ENCODE peak calls at places on chromosome 2, in six cellular contexts. U is stimulated activated CD8-positive, alpha-beta memory T cell treated with anti-CD3 and anti-CD28 coated beads, Interleukin-7, amount 100 ng/mL, for 4 hours; E is mucosa of gallbladder; G is left lobe of liver; K is HuH-7.5; A is effector memory CD8-positive, alpha-beta T cell. S is an unnamed sample.

GRCh38 chr2:3442185-3442584 is 62.7 kb downstream of the TRAPPC12 start:
- DNase-seq in U (no peak), E (no peak), G (no peak), K (no peak), A (no peak), S (no peak)

GRCh38 chr2:156339110-156339847 is 6.8 kb upstream of the NR4A2 start:
- DNase-seq in U (no peak), E (no peak), G (no peak), K (no peak), A (no peak), S (no peak)

GRCh38 chr2:190451561-190452176 is 43.5 kb downstream of the MFSD6 start:
- DNase-seq in U (no peak), E (no peak), G (no peak), K (no peak), A (no peak), S (no peak)

GRCh38 chr2:17719562-17720371 is 33.8 kb downstream of the SMC6 start:
- DNase-seq in U (no peak), E (no peak), G (no peak), K (peak; percentile 10), A (no peak), S (peak; percentile 28)

GRCh38 chr2:68715353-68716041 is 19.1 kb upstream of the ARHGAP25 start:
- DNase-seq in U (no peak), E (no peak), G (peak; percentile 66), K (peak; percentile 52), A (peak; percentile 44), S (no peak)

GRCh38 chr2:19733951-19734425 is 167.8 kb downstream of the TTC32 start:
- DNase-seq in U (no peak), E (no peak), G (no peak), K (no peak), A (no peak), S (no peak)

GRCh38 chr2:198054299-198054698 is 249.9 kb downstream of the PLCL1 start:
- DNase-seq in U (no peak), E (no peak), G (no peak), K (no peak), A (no peak), S (peak; percentile 56)

GRCh38 chr2:9236867-9237266 is 30.3 kb downstream of the ASAP2 start:
- DNase-seq in U (no peak), E (no peak), G (no peak), K (no peak), A (no peak), S (no peak)

GRCh38 chr2:216932806-216933579 is 73.1 kb upstream of the TNP1 start:
- DNase-seq in U (no peak), E (peak; percentile 19), G (no peak), K (no peak), A (no peak), S (no peak)

GRCh38 chr2:67616749-67617148 is 219.6 kb downstream of the ETAA1 start:
- DNase-seq in U (no peak), E (peak; percentile 31), G (no peak), K (no peak), A (no peak), S (no peak)

GRCh38 chr2:32947484-32948143 is 861 bp downstream of the LTBP1 start:
- DNase-seq in U (no peak), E (no peak), G (peak; percentile 49), K (peak; percentile 34), A (no peak), S (peak; percentile 42)

GRCh38 chr2:203018181-203018580 is 3.5 kb downstream of the NBEAL1 start:
- DNase-seq in U (no peak), E (no peak), G (no peak), K (no peak), A (no peak), S (no peak)

GRCh38 chr2:99507964-99508818 is 18.4 kb upstream of the REV1 start:
- DNase-seq in U (no peak), E (no peak), G (no peak), K (no peak), A (no peak), S (no peak)

GRCh38 chr2:215816424-215816823 is 196.9 kb downstream of the MREG start:
- DNase-seq in U (no peak), E (no peak), G (no peak), K (no peak), A (no peak), S (no peak)

GRCh38 chr2:144515694-144516416 is 4.1 kb downstream of the ZEB2 start:
- DNase-seq in U (no peak), E (no peak), G (no peak), K (no peak), A (peak; percentile 49), S (no peak)

GRCh38 chr2:223590964-223591363 is 11.2 kb downstream of the SCG2 start:
- DNase-seq in U (no peak), E (no peak), G (no peak), K (no peak), A (no peak), S (no peak)

GRCh38 chr2:128354731-128355470 is 36.2 kb upstream of the HS6ST1 start:
- DNase-seq in U (no peak), E (no peak), G (peak; percentile 10), K (no peak), A (no peak), S (no peak)

GRCh38 chr2:161332568-161332967 is 24.3 kb downstream of the PSMD14 start:
- DNase-seq in U (no peak), E (no peak), G (no peak), K (no peak), A (no peak), S (no peak)

GRCh38 chr2:55109219-55109891 is 59.1 kb upstream of the RTN4 start:
- DNase-seq in U (no peak), E (no peak), G (no peak), K (peak; percentile 17), A (no peak), S (no peak)